ENCODE peak calls at places on chromosome 11, in eight cellular contexts. B is brain microvascular endothelial cell, D is ovary, Z is prostate gland, U is pancreas, N is SK-N-SH, V is sigmoid colon, C is DND-41. P is an unnamed sample.

GRCh38 chr11:14644396-14645246 is 1.0 kb downstream of the PDE3B start:
- DNase-seq in B (no peak), C (peak), Z (peak), D (peak), N (peak), U (peak), V (peak), P (no peak)

GRCh38 chr11:65290448-65291165 is 24.1 kb upstream of the CDC42EP2 start:
- DNase-seq in Z (no peak), B (peak), D (peak), C (no peak), U (peak), V (peak), N (no peak), P (peak)

GRCh38 chr11:118003021-118003423 is 16.8 kb downstream of the IL10RA start:
- DNase-seq in N (no peak), V (no peak), B (no peak), C (peak), Z (no peak), D (no peak), U (no peak), P (no peak)

GRCh38 chr11:129785383-129786111 is 30.1 kb upstream of the TMEM45B start:
- DNase-seq in D (no peak), U (no peak), Z (no peak), V (no peak), C (no peak), N (peak), B (no peak), P (no peak)

GRCh38 chr11:61922539-61922938 is 5.2 kb upstream of the RAB3IL1 start:
- DNase-seq in C (no peak), U (no peak), Z (no peak), N (peak), B (peak), D (peak), V (peak), P (peak)

GRCh38 chr11:10930224-10930960 is 72.5 kb upstream of the ZBED5 start:
- DNase-seq in C (peak), B (peak), V (no peak), D (no peak), U (no peak), N (no peak), Z (no peak), P (no peak)

GRCh38 chr11:862028-862703 is 19.5 kb downstream of the TSPAN4 start:
- DNase-seq in D (peak), V (no peak), C (no peak), Z (no peak), B (no peak), U (no peak), N (peak), P (no peak)

GRCh38 chr11:63738720-63739360 is 29.7 kb downstream of the ZFTA start:
- DNase-seq in D (peak), Z (peak), V (peak), N (peak), U (peak), B (peak), C (peak), P (peak)

GRCh38 chr11:36186340-36186739 is 102.9 kb downstream of the COMMD9 start:
- DNase-seq in C (no peak), N (no peak), B (peak), U (no peak), Z (peak), D (no peak), V (no peak), P (peak)

GRCh38 chr11:122367809-122368231 is 251.8 kb upstream of the BLID start:
- DNase-seq in D (peak), U (peak), B (peak), Z (no peak), N (no peak), V (peak), C (no peak), P (peak)

GRCh38 chr11:40302669-40303068 is 1156.8 kb downstream of the LRRC4C start:
- DNase-seq in Z (no peak), B (peak), V (no peak), C (no peak), U (no peak), N (no peak), D (no peak), P (no peak)

GRCh38 chr11:68146704-68147474 is 25.7 kb upstream of the CHKA start:
- DNase-seq in D (no peak), Z (peak), C (no peak), B (peak), U (peak), V (no peak), N (peak), P (no peak)

GRCh38 chr11:8906629-8907028 is 4.4 kb upstream of the AKIP1 start:
- DNase-seq in U (no peak), D (no peak), Z (no peak), V (no peak), N (no peak), C (no peak), B (peak), P (no peak)

GRCh38 chr11:3820971-3821370 is 12.6 kb downstream of the PGAP2 start:
- DNase-seq in V (no peak), Z (no peak), B (no peak), D (no peak), U (no peak), C (no peak), N (no peak), P (no peak)

GRCh38 chr11:113202431-113202830 is 112.0 kb upstream of the TTC12 start:
- DNase-seq in V (no peak), D (no peak), B (no peak), Z (no peak), U (no peak), N (no peak), C (no peak), P (no peak)

GRCh38 chr11:44993971-44994705 is 43.5 kb upstream of the TP53I11 start:
- DNase-seq in D (no peak), N (no peak), B (no peak), C (no peak), Z (no peak), U (peak), V (no peak), P (no peak)

GRCh38 chr11:95404370-95404769 is 173.4 kb upstream of the SESN3 start:
- DNase-seq in D (no peak), B (no peak), U (no peak), N (no peak), Z (no peak), C (no peak), V (no peak), P (no peak)

GRCh38 chr11:86288776-86289507 is 13.1 kb upstream of the HIKESHI start:
- DNase-seq in Z (no peak), C (no peak), B (peak), N (no peak), D (no peak), U (no peak), V (no peak), P (no peak)

GRCh38 chr11:67066333-67066709 is 9.7 kb downstream of the RHOD start:
- DNase-seq in D (no peak), U (no peak), B (no peak), Z (no peak), V (no peak), N (no peak), C (no peak), P (no peak)

GRCh38 chr11:10453261-10453660 is 1.8 kb upstream of the AMPD3 start:
- DNase-seq in Z (no peak), V (no peak), D (no peak), U (no peak), C (no peak), B (no peak), N (no peak), P (no peak)

GRCh38 chr11:76793834-76794291 is 10.7 kb downstream of the TSKU start:
- DNase-seq in B (no peak), C (no peak), D (no peak), U (no peak), V (peak), N (no peak), Z (no peak), P (no peak)

GRCh38 chr11:118264568-118265470 is 722 bp upstream of the MPZL2 start:
- DNase-seq in U (no peak), V (no peak), C (no peak), N (no peak), D (no peak), Z (no peak), B (no peak), P (no peak)

GRCh38 chr11:68002575-68002942 is 1.3 kb downstream of the UNC93B1 start:
- DNase-seq in N (no peak), B (no peak), C (no peak), U (no peak), Z (no peak), V (no peak), D (no peak), P (no peak)

GRCh38 chr11:20119315-20119714 is 41.0 kb downstream of the DBX1 start:
- DNase-seq in U (no peak), N (no peak), B (no peak), C (no peak), D (no peak), Z (no peak), V (no peak), P (no peak)

GRCh38 chr11:127334466-127334865 is 333.9 kb upstream of the KIRREL3 start:
- DNase-seq in V (no peak), N (no peak), B (no peak), C (no peak), U (no peak), Z (no peak), D (no peak), P (no peak)

GRCh38 chr11:35009941-35010337 is 93.5 kb downstream of the PDHX start:
- DNase-seq in D (no peak), N (no peak), Z (no peak), B (no peak), U (no peak), C (no peak), V (no peak), P (no peak)

DNA sequence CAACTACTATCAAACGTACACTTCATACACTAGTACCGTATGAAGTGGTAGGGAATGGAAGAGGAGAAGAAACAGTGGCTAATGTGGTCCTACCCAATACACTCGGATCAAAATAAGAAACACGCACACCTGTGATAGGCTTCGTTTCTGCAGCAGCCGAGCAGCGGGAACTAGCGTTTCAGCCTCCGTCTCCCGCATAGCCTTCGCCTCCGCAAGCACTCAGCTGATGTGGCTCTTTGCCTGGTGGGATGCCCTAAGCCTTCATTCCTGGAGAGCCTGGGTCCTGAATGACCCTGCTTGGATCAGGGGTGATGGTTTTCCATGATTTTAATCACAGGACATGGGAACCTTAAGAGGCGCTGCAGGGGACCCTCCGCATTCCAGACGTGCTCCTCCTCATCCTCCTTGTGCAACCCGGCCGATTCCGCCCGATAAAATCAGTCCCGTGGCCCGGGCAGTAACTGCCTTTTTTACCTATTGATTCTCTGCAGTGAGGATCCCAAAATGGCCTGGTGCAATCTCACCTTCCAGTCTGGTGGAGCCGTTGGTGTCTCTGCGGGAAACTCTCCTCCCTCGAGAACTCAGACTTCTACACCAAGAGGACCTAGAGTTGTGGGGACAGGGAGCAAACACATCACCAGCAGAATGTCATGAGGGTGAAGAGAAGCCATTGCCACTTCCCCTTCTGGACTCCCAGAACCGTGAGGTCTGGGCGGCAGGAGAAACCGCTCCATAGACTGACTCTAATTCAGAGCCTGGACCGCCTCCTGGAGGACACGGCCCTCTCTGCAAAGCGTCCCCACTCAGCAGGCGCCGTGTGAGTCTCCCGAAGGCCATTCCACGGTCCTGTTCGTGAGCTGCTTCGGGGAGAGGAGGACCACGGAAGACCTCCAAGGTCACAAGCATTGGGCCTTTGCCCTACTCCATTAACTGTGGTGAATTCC is 8.1 kb downstream of the C11orf21 start:
- DNase-seq in C (no peak), U (peak), V (peak), D (no peak), B (no peak), Z (no peak), N (no peak), P (no peak)
- TF ChIP-seq CTCF in C (peak), U (no peak), V (no peak), D (no peak), B (no peak), Z (no peak), N (no peak), P (no peak)

GRCh38 chr11:131253885-131254204 is 116.6 kb upstream of the NTM start:
- DNase-seq in Z (no peak), D (peak), N (peak), U (no peak), B (no peak), V (no peak), C (no peak), P (no peak)

GRCh38 chr11:131253142-131253884 is 117.1 kb upstream of the NTM start:
- DNase-seq in C (no peak), N (no peak), U (no peak), V (no peak), D (no peak), B (no peak), Z (no peak), P (no peak)

GRCh38 chr11:131248588-131248987 is 121.8 kb upstream of the NTM start:
- DNase-seq in C (no peak), D (no peak), Z (no peak), U (no peak), N (no peak), B (no peak), V (no peak), P (no peak)

GRCh38 chr11:131254254-131254653 is 116.2 kb upstream of the NTM start:
- DNase-seq in D (no peak), U (no peak), B (no peak), N (no peak), V (no peak), C (no peak), Z (no peak), P (no peak)
- H3K27ac ChIP-seq in D (no peak), U (no peak), B (no peak), N (no peak), V (no peak), C (no peak), Z (no peak), P (no peak)

DNA sequence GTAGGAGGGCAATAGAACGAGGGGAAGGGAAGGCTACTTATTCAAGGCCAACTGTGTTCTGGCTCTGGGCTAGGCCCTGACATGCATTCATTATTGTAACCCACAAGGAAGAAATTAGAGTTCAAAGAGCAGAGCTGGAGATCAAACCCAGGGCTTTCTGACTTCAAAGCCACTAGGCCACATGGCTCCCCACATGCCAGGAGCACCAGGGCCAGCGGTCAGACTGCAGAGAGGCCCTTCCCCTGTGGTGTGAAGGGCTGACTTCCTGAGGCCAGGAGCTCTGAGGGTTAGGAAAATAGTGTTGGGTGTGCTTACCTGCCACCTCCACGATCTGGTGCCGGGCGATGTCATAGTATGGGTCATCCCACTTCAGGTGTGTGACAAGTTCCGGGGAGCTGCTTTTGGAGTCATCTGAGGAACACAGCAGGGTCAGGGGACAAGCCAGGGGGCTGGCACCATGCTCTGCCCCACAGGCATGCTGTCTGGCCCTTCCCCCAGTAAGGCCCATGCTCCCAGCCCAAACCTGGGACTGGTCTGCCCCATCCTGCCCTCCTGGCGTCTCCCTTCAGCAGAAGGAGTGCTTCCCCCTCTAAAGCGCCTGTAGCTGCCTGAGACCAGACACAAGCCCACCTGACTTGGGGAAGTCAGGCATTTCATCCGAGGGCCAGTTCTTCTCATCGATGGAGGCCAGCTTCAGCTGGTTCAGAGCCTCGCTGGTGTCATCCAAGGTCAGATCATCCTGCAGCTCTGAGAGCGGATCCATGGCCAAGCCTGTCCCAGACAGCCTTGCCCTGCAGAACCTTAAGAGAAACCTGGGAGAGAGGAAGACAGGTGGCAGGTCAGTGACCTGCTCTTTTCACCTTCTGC is 4.8 kb downstream of the ARHGAP1 start:
- DNase-seq in B (no peak), C (no peak), Z (no peak), N (no peak), V (no peak), D (no peak), U (no peak), P (no peak)
- TF ChIP-seq CTCF in B (no peak), C (no peak), Z (no peak), N (no peak), V (no peak), D (no peak), U (no peak), P (no peak)

GRCh38 chr11:69443968-69444364 is 37.5 kb upstream of the LINC01488 start:
- DNase-seq in V (no peak), N (no peak), Z (no peak), C (no peak), U (no peak), D (no peak), B (peak), P (no peak)

GRCh38 chr11:69443138-69443967 is 38.1 kb upstream of the LINC01488 start:
- DNase-seq in N (peak), U (peak), B (peak), D (peak), V (peak), C (no peak), Z (peak), P (peak)

GRCh38 chr11:69445131-69445470 is 36.4 kb upstream of the LINC01488 start:
- DNase-seq in C (no peak), U (no peak), N (no peak), V (no peak), Z (no peak), B (no peak), D (no peak), P (no peak)

GRCh38 chr11:69446108-69446507 is 35.4 kb upstream of the LINC01488 start:
- DNase-seq in N (no peak), Z (no peak), B (no peak), C (no peak), V (no peak), U (no peak), D (no peak), P (no peak)

GRCh38 chr11:69444381-69445130 is 36.9 kb upstream of the LINC01488 start:
- DNase-seq in U (peak), B (peak), V (peak), N (no peak), D (no peak), C (no peak), Z (peak), P (peak)
- H3K27ac ChIP-seq in U (peak), B (peak), V (peak), N (peak), D (no peak), C (no peak), Z (peak), P (peak)

DNA sequence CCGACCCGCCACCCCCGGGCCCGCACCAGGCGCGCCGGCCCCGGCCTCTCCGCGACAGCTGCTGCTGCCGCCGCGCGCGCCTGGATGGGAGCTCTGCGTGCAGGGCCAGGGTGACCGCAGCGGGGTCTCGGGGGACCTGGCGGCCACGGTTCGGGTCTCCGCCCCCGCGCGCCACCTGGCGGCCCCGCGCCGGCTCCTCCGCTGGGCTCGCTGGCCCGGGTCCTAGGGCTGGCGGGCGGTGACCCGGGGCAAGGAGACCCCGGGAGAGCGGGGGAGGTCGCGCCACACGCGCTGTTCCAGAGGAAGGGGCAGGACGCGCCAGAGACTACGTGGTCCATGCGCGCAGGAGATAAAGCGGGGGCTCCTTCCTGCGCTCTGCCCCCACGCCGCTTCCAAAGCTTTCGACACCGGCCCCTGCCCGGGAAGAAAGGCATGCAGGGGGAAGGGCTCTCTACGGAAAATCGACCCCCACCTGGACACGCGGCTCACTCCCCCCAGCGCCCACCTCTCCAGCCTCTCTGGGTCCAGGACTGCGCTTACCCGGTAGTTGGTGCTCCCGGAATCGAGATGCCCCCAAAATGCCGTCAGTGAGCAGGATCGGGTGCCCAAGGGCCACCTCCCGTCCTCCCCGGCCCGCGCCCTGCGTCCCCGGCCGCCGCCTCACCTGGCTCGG is 480 bp downstream of the SHANK2 start:
- DNase-seq in B (no peak), V (no peak), U (peak), Z (peak), N (peak), C (no peak), D (no peak), P (no peak)
- TF ChIP-seq CTCF in B (peak), V (no peak), U (peak), Z (peak), N (no peak), C (no peak), D (no peak), P (peak)

DNA sequence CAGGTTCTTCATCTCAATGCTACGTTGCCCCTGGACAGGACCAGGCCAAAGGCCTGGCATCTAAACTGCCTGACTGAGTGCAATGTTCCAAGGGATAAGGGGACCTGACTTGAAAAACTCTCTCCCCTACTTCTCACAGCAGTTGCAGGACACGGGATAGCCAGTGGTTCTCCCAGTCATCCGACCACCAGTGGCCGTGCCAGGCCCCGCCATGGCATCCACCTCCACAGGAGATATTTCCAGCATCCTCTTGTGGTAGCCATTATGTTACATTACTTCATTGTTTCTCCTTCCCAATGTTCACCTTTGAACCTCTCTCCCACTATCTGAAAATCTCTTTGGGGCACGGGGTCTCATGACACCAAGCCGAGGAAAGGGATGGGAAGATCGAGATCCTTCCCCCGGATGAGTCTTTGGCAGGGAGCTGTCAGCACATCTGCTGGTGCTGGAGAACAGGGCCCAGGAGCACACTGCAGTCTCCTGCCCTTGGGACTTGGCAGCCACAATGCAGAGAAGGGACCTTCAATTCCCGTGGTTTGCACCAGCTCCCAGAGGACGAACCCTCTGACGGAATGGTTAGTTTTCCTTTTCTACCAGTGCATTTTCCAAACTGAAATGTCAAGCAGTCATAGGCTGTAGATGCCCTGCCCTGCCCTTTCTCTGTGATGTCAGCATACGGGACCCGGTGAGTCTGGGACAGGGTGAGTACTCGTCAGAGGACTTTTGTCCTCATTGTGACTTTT is 121.2 kb downstream of the ETS1 start:
- DNase-seq in B (no peak), N (no peak), V (no peak), C (no peak), Z (no peak), U (no peak), D (no peak), P (no peak)
- H3K27ac ChIP-seq in B (peak), N (no peak), V (peak), C (peak), Z (no peak), U (no peak), D (no peak), P (no peak)

P was measured in AG04450.